ENCODE peak calls at places on chromosomes 4 and X, in ten cellular contexts. K is brain microvascular endothelial cell, D is neural progenitor cell, F is psoas muscle, O is ascending aorta, V is lower lobe of right lung, Q is hepatocyte, R is heart left ventricle, T is stomach, G is HL-60. U is an unnamed sample. For H3K27me3, the result is how much of the 10 kb centered on the place peaks cover.

GRCh38 chr4:187477224-187477623 is 518.3 kb upstream of the ZFP42 start:
- DNase-seq in D (no peak), T (no peak), K (no peak), V (no peak), O (no peak), Q (no peak), R (no peak), F (no peak), G (no peak), U (no peak)

GRCh38 chrX:72121381-72121780 is 10.3 kb downstream of the RTL5 start:
- DNase-seq in V (peak), F (peak), D (no peak), O (no peak), K (peak), G (no peak), T (peak), R (peak), Q (no peak), U (no peak)

GRCh38 chr4:27463816-27464215 is 603.2 kb downstream of the STIM2 start:
- DNase-seq in K (no peak), D (no peak), F (no peak), O (no peak), G (no peak), V (no peak), Q (no peak), T (no peak), R (no peak), U (no peak)

GRCh38 chrX:123339201-123339905 is 155.3 kb downstream of the GRIA3 start:
- DNase-seq in V (no peak), F (no peak), D (no peak), Q (peak), R (no peak), K (peak), T (no peak), G (no peak), O (no peak), U (no peak)

GRCh38 chrX:100928660-100929613 is at the start of gene XKRX:
- DNase-seq in T (peak), K (no peak), V (peak), O (no peak), F (peak), R (peak), G (no peak), Q (peak), D (peak), U (peak)

GRCh38 chrX:113473418-113473817 is 632.8 kb upstream of the AMOT start:
- DNase-seq in G (peak), D (no peak), R (no peak), F (no peak), Q (no peak), O (no peak), T (no peak), K (no peak), V (no peak), U (no peak)

GRCh38 chr4:153530284-153530995 is 64.3 kb downstream of the TMEM131L start:
- DNase-seq in G (no peak), Q (no peak), V (no peak), O (peak), F (no peak), R (no peak), D (no peak), K (no peak), T (no peak), U (no peak)

GRCh38 chr4:187606581-187606980 is 389.0 kb upstream of the ZFP42 start:
- DNase-seq in O (no peak), T (no peak), G (peak), V (no peak), K (peak), R (no peak), Q (peak), F (no peak), D (peak), U (peak)

GRCh38 chr4:182369211-182369610 is 126.0 kb downstream of the TENM3 start:
- DNase-seq in K (peak), R (no peak), F (no peak), D (no peak), T (no peak), V (no peak), Q (no peak), O (no peak), G (no peak), U (no peak)

GRCh38 chr4:1205641-1206298 is 33.4 kb upstream of the SPON2 start:
- DNase-seq in T (peak), F (peak), K (no peak), V (peak), Q (no peak), R (peak), O (no peak), D (no peak), G (no peak), U (peak)

GRCh38 chrX:53318766-53319353 is 37.5 kb upstream of the IQSEC2 start:
- DNase-seq in G (no peak), T (no peak), Q (no peak), O (no peak), V (no peak), F (no peak), K (no peak), R (no peak), D (no peak), U (peak)

GRCh38 chr4:157220026-157220881 is at the start of gene GRIA2:
- DNase-seq in D (peak), O (peak), V (peak), K (peak), Q (peak), R (peak), T (peak), F (peak), G (no peak), U (peak)

GRCh38 chr4:2649604-2650114 is 106.5 kb downstream of the TNIP2 start:
- DNase-seq in G (no peak), F (no peak), Q (no peak), T (no peak), R (no peak), D (no peak), V (peak), O (no peak), K (no peak), U (no peak)

GRCh38 chrX:13001961-13002671 is 27.2 kb downstream of the TMSB4X start:
- DNase-seq in K (no peak), G (no peak), D (no peak), Q (no peak), O (no peak), T (no peak), R (no peak), V (no peak), F (no peak), U (no peak)

GRCh38 chrX:12999422-12999821 is 24.5 kb downstream of the TMSB4X start:
- DNase-seq in V (no peak), T (no peak), K (peak), R (no peak), D (no peak), Q (no peak), F (no peak), G (no peak), O (no peak), U (no peak)

GRCh38 chrX:13000311-13000811 is 25.5 kb downstream of the TMSB4X start:
- DNase-seq in R (peak), F (no peak), V (peak), Q (no peak), G (no peak), K (no peak), D (no peak), T (no peak), O (no peak), U (no peak)

GRCh38 chrX:12997898-12998687 is 23.2 kb downstream of the TMSB4X start:
- DNase-seq in V (no peak), T (peak), G (no peak), Q (no peak), D (peak), O (no peak), K (no peak), F (no peak), R (no peak), U (no peak)

DNA sequence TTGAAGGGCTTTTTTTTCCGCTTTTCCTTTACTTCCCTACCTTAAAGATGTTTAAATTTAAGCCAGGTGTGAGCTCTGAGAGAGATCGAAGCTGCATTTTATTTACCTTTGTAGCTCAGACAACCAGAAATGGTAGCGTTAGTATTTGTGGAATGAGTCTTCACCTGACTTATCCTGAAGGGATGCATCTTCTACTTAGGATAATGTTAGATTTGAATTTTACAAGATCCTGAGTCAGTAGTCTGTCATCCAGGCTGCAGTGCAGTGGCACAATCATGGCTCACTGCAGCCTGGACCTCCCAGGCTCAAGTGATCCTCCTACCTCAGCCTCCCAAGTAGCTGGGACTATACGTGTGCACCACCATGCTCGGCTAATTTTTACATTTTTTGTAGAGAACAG is 26.2 kb downstream of the TMSB4X start:
- DNase-seq in V (no peak), F (no peak), Q (no peak), R (no peak), D (no peak), T (no peak), O (no peak), K (no peak), G (no peak), U (no peak)
- H3K4me3 ChIP-seq in V (no peak), F (no peak), Q (no peak), R (no peak), D (no peak), T (no peak), O (no peak), K (no peak), G (no peak), U (no peak)

DNA sequence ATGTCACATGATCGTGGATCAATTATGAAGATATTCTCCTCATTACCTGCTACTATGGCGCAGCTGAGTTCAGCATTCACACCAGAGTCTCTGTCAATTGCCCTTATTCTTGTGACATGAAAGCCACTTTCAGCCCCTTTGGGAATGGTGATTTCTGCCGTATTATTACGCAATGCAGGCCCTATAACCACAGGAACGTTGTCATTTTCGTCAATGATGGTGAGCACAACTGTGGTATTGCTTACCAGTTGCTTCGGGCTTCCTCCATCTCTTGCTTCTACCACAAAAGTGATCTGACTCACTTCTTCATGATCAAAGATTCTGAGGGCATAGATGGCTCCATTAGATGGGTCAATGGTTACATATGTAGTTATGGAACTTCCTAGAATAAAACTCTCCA is 2.1 kb downstream of the PCDH18 start:
- DNase-seq in F (no peak), T (no peak), G (no peak), R (no peak), V (no peak), O (no peak), D (no peak), Q (no peak), K (peak), U (no peak)
- H3K27me3 ChIP-seq in F (under half), T (under half), G (under half), R (under half), V (under half), O (under half), D (under half), Q (under half), K (under half), U (under half)

GRCh38 chr4:6492861-6493667 is 20.6 kb upstream of the PPP2R2C start:
- DNase-seq in V (no peak), O (peak), T (no peak), R (no peak), G (no peak), D (no peak), K (no peak), F (no peak), Q (no peak), U (no peak)
- H3K4me3 ChIP-seq in V (no peak), O (no peak), T (no peak), R (no peak), G (no peak), D (no peak), K (no peak), F (no peak), Q (no peak), U (no peak)

DNA sequence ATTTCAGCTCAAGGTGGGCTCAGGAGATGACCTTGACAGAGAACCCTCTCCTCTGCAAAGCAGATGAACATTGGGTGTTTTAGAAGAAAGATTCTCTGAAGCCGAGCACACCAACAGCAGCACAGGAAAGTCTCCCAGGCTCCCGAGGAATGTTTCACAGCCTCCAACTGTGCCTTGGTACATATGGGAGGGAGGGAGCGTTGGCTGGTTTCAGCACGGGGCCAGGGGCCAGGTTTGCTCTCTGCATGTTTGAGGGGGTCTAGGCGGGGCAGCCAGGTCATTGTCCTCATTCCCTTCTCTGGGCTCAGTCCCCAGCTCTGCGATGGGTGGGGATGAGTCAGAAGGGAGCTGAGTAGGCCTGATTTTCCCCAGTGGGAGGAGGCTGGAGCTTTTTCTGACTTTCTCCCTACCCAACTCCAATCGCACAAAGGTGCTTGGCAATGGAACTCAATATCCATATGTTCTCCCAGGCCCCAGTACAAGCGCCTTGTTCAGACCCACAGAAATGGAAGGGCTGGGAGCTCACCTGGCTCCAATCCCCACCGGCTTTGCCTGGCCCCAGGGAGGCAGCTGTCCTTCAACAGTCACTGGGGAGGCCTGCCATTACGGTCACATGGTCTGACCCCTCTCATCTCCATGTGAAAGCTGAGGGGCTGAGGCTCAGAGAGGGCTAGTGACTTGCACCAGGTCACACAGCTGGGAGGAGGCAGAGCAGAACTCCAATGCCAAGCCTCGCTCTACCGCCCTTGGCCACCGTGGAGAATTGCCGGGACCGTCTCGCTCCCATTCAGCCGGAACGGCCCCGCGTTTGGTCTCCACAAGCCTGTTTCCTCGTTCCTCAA is 108.4 kb upstream of the AFAP1 start:
- DNase-seq in D (no peak), F (no peak), K (no peak), G (no peak), Q (no peak), V (no peak), O (no peak), T (no peak), R (no peak), U (no peak)
- H3K27me3 ChIP-seq in D (under half), F (under half), K (under half), G (under half), Q (under half), V (under half), O (under half), T (under half), R (under half), U (under half)

GRCh38 chr4:136524039-136524438 is 1008.3 kb downstream of the PCDH18 start:
- DNase-seq in T (no peak), V (no peak), Q (no peak), F (no peak), G (no peak), D (no peak), O (no peak), K (no peak), R (no peak), U (no peak)

GRCh38 chr4:136526517-136526916 is 1005.8 kb downstream of the PCDH18 start:
- DNase-seq in R (no peak), F (no peak), Q (no peak), V (no peak), O (no peak), G (no peak), T (no peak), K (peak), D (no peak), U (no peak)
- H3K4me3 ChIP-seq in R (no peak), F (no peak), Q (no peak), V (no peak), O (no peak), G (no peak), T (no peak), K (no peak), D (no peak), U (no peak)

GRCh38 chr4:80189956-80190671 is 7.2 kb upstream of the PRDM8 start:
- DNase-seq in O (no peak), Q (no peak), D (peak), R (no peak), G (no peak), F (no peak), T (no peak), K (no peak), V (no peak), U (peak)
- H3K27me3 ChIP-seq in O (under half), Q (half or more), D (half or more), R (under half), G (under half), F (under half), T (half or more), K (under half), V (half or more), U (half or more)